ENCODE peak calls at places on chromosomes 5 and 9, in four cellular contexts. D is skeletal muscle cell, M is NCI-H1105, J is aorta. Q is an unnamed sample.

GRCh38 chr5:128356011-128356410 is 182.0 kb downstream of the FBN2 start:
- DNase-seq in M (no peak), D (no peak), J (no peak), Q (peak; percentile 1)

GRCh38 chr9:108476574-108476973 is 379.2 kb downstream of the ACTL7B start:
- DNase-seq in D (no peak), M (no peak), J (no peak), Q (no peak)

GRCh38 chr5:177306674-177307543 is 3.3 kb downstream of the PRELID1 start:
- DNase-seq in M (no peak), D (no peak), J (no peak), Q (no peak)

GRCh38 chr9:93278164-93278563 is 94.2 kb downstream of the WNK2 start:
- DNase-seq in J (no peak), D (no peak), M (no peak), Q (no peak)

GRCh38 chr5:107809201-107810034 is 138.7 kb upstream of the EFNA5 start:
- DNase-seq in D (no peak), M (no peak), J (no peak), Q (no peak)

GRCh38 chr9:122954253-122954691 is 13.5 kb downstream of the RABGAP1 start:
- DNase-seq in D (peak; percentile 12), M (no peak), J (no peak), Q (no peak)

GRCh38 chr9:125646222-125647100 is 60.5 kb downstream of the MAPKAP1 start:
- DNase-seq in D (no peak), J (no peak), M (no peak), Q (no peak)

GRCh38 chr5:133610489-133611356 is 1.6 kb downstream of the FSTL4 start:
- DNase-seq in J (no peak), D (no peak), M (no peak), Q (peak; percentile 45)

GRCh38 chr9:129285382-129285781 is 107.3 kb upstream of the IER5L start:
- DNase-seq in J (no peak), D (no peak), M (no peak), Q (no peak)

GRCh38 chr9:131678499-131679111 is 61.3 kb downstream of the RAPGEF1 start:
- DNase-seq in D (peak; percentile 90), J (peak; percentile 89), M (no peak), Q (peak; percentile 55)

GRCh38 chr5:68431181-68431580 is 215.6 kb downstream of the PIK3R1 start:
- DNase-seq in D (no peak), M (no peak), J (no peak), Q (no peak)

GRCh38 chr5:15446552-15446951 is 53.4 kb upstream of the FBXL7 start:
- DNase-seq in D (no peak), M (no peak), J (no peak), Q (no peak)

GRCh38 chr9:16825364-16825763 is 45.1 kb downstream of the BNC2 start:
- DNase-seq in M (no peak), J (no peak), D (no peak), Q (no peak)

GRCh38 chr5:149024978-149025377 is 37.9 kb downstream of the SH3TC2 start:
- DNase-seq in J (no peak), D (no peak), M (no peak), Q (no peak)

GRCh38 chr5:8517461-8517860 is 648.5 kb downstream of the MTRR start:
- DNase-seq in J (no peak), D (peak; percentile 9), M (no peak), Q (no peak)

GRCh38 chr5:40988761-40989510 is 79.6 kb downstream of the C7 start:
- DNase-seq in D (no peak), M (no peak), J (no peak), Q (no peak)

GRCh38 chr5:10355071-10355889 is 1.8 kb downstream of the MARCHF6 start:
- DNase-seq in D (no peak), M (peak; percentile 20), J (no peak), Q (no peak)

GRCh38 chr5:55073211-55073610 is 29.2 kb upstream of the GZMA start:
- DNase-seq in D (no peak), M (no peak), J (no peak), Q (no peak)

GRCh38 chr9:122426723-122427122 is 51.0 kb downstream of the OR1J1 start:
- DNase-seq in M (no peak), J (no peak), D (no peak), Q (no peak)

GRCh38 chr9:91177661-91178280 is 183.9 kb downstream of the AUH start:
- DNase-seq in J (no peak), D (no peak), M (no peak), Q (no peak)

GRCh38 chr5:113063927-113064326 is 87.3 kb downstream of the DCP2 start:
- DNase-seq in J (no peak), D (no peak), M (no peak), Q (no peak)

GRCh38 chr5:79512692-79513518 is 1.0 kb downstream of the HOMER1 start:
- DNase-seq in J (no peak), D (no peak), M (no peak), Q (no peak)

GRCh38 chr5:124593952-124594351 is 152.5 kb downstream of the ZNF608 start:
- DNase-seq in J (no peak), D (no peak), M (no peak), Q (no peak)

GRCh38 chr5:174188300-174188699 is 142.8 kb downstream of the NSG2 start:
- DNase-seq in D (no peak), J (no peak), M (no peak), Q (no peak)

GRCh38 chr5:177372534-177372896 is 11.7 kb upstream of the SLC34A1 start:
- DNase-seq in D (no peak), M (no peak), J (no peak), Q (no peak)

GRCh38 chr5:175700991-175701390 is 43.1 kb downstream of the HRH2 start:
- DNase-seq in M (no peak), J (peak; percentile 20), D (no peak), Q (no peak)

GRCh38 chr5:68214472-68215207 is 916 bp upstream of the PIK3R1 start:
- DNase-seq in M (no peak), D (no peak), J (no peak), Q (no peak)

GRCh38 chr5:161691911-161692310 is 6.4 kb downstream of the GABRA6 start:
- DNase-seq in M (no peak), J (no peak), D (no peak), Q (no peak)

GRCh38 chr9:36293171-36293570 is 34.9 kb upstream of the GNE start:
- DNase-seq in M (no peak), D (no peak), J (no peak), Q (no peak)

GRCh38 chr9:2180171-2180570 is 165.0 kb downstream of the SMARCA2 start:
- DNase-seq in M (no peak), J (no peak), D (no peak), Q (no peak)

GRCh38 chr5:6701500-6701899 is 11.7 kb upstream of the TENT4A start:
- DNase-seq in M (no peak), D (no peak), J (no peak), Q (no peak)

GRCh38 chr5:132024789-132025402 is 13.4 kb upstream of the ACSL6 start:
- DNase-seq in D (no peak), J (peak; percentile 26), M (no peak), Q (no peak)

GRCh38 chr9:35711501-35712428 is 20.2 kb downstream of the TLN1 start:
- DNase-seq in D (no peak), M (no peak), J (no peak), Q (no peak)

GRCh38 chr9:35776018-35776417 is 15.4 kb upstream of the NPR2 start:
- DNase-seq in D (no peak), M (peak; percentile 74), J (no peak), Q (peak; percentile 56)

GRCh38 chr9:16864741-16865434 is 5.6 kb downstream of the BNC2 start:
- DNase-seq in M (no peak), J (no peak), D (no peak), Q (no peak)

GRCh38 chr9:98057095-98057799 is 715 bp downstream of the NANS start:
- DNase-seq in M (no peak), D (no peak), J (no peak), Q (no peak)

GRCh38 chr5:96934291-96934694 is 1.6 kb upstream of the LNPEP start:
- DNase-seq in M (no peak), D (no peak), J (no peak), Q (no peak)